ENCODE peak calls at places on chromosomes 2 and 18, in eight cellular contexts. W, X, E, U, V, N, K and J are unnamed samples. For H3K4me1, the result is how much of the 10 kb centered on the place peaks cover.

GRCh38 chr2:6642011-6642410 is 223.7 kb downstream of the CMPK2 start:
- DNase-seq in W (no peak), K (no peak), X (no peak), U (no peak), E (no peak), N (no peak), V (no peak), J (no peak)

GRCh38 chr2:151043484-151043883 is 218.2 kb downstream of the RBM43 start:
- DNase-seq in U (no peak), N (no peak), V (no peak), X (no peak), K (no peak), W (no peak), E (no peak), J (no peak)

GRCh38 chr18:9811978-9812377 is 73.8 kb upstream of the TXNDC2 start:
- DNase-seq in N (no peak), W (no peak), X (no peak), U (no peak), K (no peak), V (no peak), E (no peak), J (no peak)

GRCh38 chr2:152336103-152336853 is 1.3 kb downstream of the FMNL2 start:
- DNase-seq in U (peak), E (peak), X (peak), V (peak), N (peak), K (peak), W (peak), J (peak)

GRCh38 chr2:224650815-224651439 is 65.2 kb downstream of the CCDC195 start:
- DNase-seq in X (no peak), E (peak), V (no peak), W (no peak), N (no peak), K (peak), U (no peak), J (no peak)

GRCh38 chr2:55164534-55165104 is 67.5 kb downstream of the CLHC1 start:
- DNase-seq in W (no peak), K (no peak), V (no peak), E (no peak), U (no peak), N (no peak), X (no peak), J (no peak)

GRCh38 chr2:237214281-237214680 is 128.6 kb downstream of the COPS8 start:
- DNase-seq in N (no peak), U (no peak), V (no peak), W (no peak), K (no peak), X (no peak), E (no peak), J (no peak)

GRCh38 chr2:55719852-55720251 is 26.2 kb upstream of the PNPT1 start:
- DNase-seq in K (no peak), N (no peak), U (no peak), X (no peak), V (no peak), E (no peak), W (no peak), J (no peak)

GRCh38 chr2:134663451-134663850 is 55.3 kb downstream of the TMEM163 start:
- DNase-seq in E (no peak), V (no peak), X (no peak), K (no peak), W (no peak), U (no peak), N (no peak), J (no peak)

GRCh38 chr2:219997341-219997851 is 370.0 kb downstream of the SLC4A3 start:
- DNase-seq in X (peak), N (no peak), W (no peak), V (no peak), E (no peak), K (peak), U (peak), J (no peak)

GRCh38 chr2:20015482-20016083 is 3.1 kb upstream of the MATN3 start:
- DNase-seq in N (no peak), V (no peak), W (no peak), X (no peak), U (no peak), K (peak), E (peak), J (no peak)

GRCh38 chr2:26584656-26585055 is 56.5 kb downstream of the CIB4 start:
- DNase-seq in X (peak), W (no peak), K (no peak), U (no peak), N (no peak), V (no peak), E (no peak), J (peak)

GRCh38 chr2:238948765-238949641 is 101.1 kb downstream of the TWIST2 start:
- DNase-seq in E (no peak), X (no peak), K (no peak), W (no peak), U (no peak), V (no peak), N (no peak), J (no peak)

GRCh38 chr18:36692331-36692730 is 136.5 kb downstream of the TPGS2 start:
- DNase-seq in U (no peak), K (no peak), V (no peak), W (no peak), N (no peak), X (no peak), E (no peak), J (no peak)

GRCh38 chr2:65353046-65353445 is 79.4 kb downstream of the SPRED2 start:
- DNase-seq in V (no peak), W (no peak), N (no peak), K (peak), E (no peak), U (no peak), X (no peak), J (no peak)

GRCh38 chr2:114068438-114068837 is 178.5 kb downstream of the ACTR3 start:
- DNase-seq in W (no peak), E (no peak), V (no peak), N (no peak), U (no peak), X (no peak), K (peak), J (no peak)

GRCh38 chr2:102463160-102463559 is 9.9 kb upstream of the SLC9A4 start:
- DNase-seq in U (no peak), W (no peak), X (no peak), V (no peak), K (no peak), E (no peak), N (no peak), J (no peak)

GRCh38 chr18:77648415-77648814 is 398.8 kb downstream of the GALR1 start:
- DNase-seq in W (no peak), V (no peak), K (peak), U (no peak), X (no peak), E (no peak), N (no peak), J (no peak)

GRCh38 chr2:48471048-48471474 is 58.9 kb upstream of the STON1 start:
- DNase-seq in W (no peak), V (no peak), U (no peak), N (no peak), E (peak), K (peak), X (no peak), J (no peak)

GRCh38 chr2:230668184-230668938 is 44.3 kb upstream of the CAB39 start:
- DNase-seq in V (peak), K (peak), X (peak), W (peak), N (no peak), U (no peak), E (no peak), J (peak)

GRCh38 chr18:9292047-9292446 is 42.5 kb upstream of the TWSG1 start:
- DNase-seq in E (no peak), K (no peak), X (no peak), W (no peak), N (no peak), V (no peak), U (no peak), J (no peak)

GRCh38 chr2:8023241-8023640 is 658.6 kb upstream of the ID2 start:
- DNase-seq in U (no peak), N (no peak), W (no peak), K (no peak), V (no peak), X (no peak), E (no peak), J (no peak)

GRCh38 chr2:88074854-88075292 is 7.2 kb downstream of the SMYD1 start:
- DNase-seq in X (no peak), K (no peak), E (no peak), N (no peak), U (no peak), W (no peak), V (no peak), J (no peak)

GRCh38 chr2:7915302-7916200 is 766.3 kb upstream of the ID2 start:
- DNase-seq in E (no peak), U (no peak), N (no peak), K (no peak), V (no peak), X (no peak), W (no peak), J (no peak)

GRCh38 chr2:177597759-177598158 is 205.2 kb downstream of the AGPS start:
- DNase-seq in X (no peak), W (no peak), U (no peak), N (no peak), E (no peak), K (no peak), V (no peak), J (no peak)

GRCh38 chr2:95323347-95324155 is 26.4 kb downstream of the KCNIP3 start:
- DNase-seq in K (peak), U (peak), N (no peak), W (no peak), X (no peak), V (no peak), E (peak), J (no peak)

GRCh38 chr2:26670931-26671460 is 21.5 kb upstream of the KCNK3 start:
- DNase-seq in V (no peak), E (no peak), X (no peak), U (no peak), W (no peak), N (peak), K (no peak), J (peak)

GRCh38 chr2:25473758-25474335 is 132.1 kb upstream of the DNMT3A start:
- DNase-seq in W (no peak), E (no peak), K (no peak), X (no peak), U (peak), N (no peak), V (no peak), J (no peak)

GRCh38 chr2:218806346-218806978 is 24.5 kb downstream of the CYP27A1 start:
- DNase-seq in K (no peak), N (no peak), W (peak), V (peak), X (peak), U (peak), E (no peak), J (peak)

GRCh38 chr2:146457221-146457620 is 1387.6 kb upstream of the ACVR2A start:
- DNase-seq in K (no peak), X (no peak), E (no peak), W (no peak), N (no peak), V (no peak), U (no peak), J (no peak)

GRCh38 chr18:23452347-23452727 is 750 bp upstream of the RIOK3 start:
- DNase-seq in U (no peak), K (no peak), X (no peak), E (no peak), N (no peak), W (no peak), V (no peak), J (no peak)

GRCh38 chr2:156125018-156125417 is 207.5 kb downstream of the NR4A2 start:
- DNase-seq in E (no peak), K (peak), U (no peak), V (no peak), X (no peak), N (no peak), W (no peak), J (no peak)

GRCh38 chr2:1744151-1744445 is 217 bp downstream of the PXDN start:
- DNase-seq in E (no peak), N (peak), V (no peak), X (no peak), K (peak), U (peak), W (no peak), J (peak)

GRCh38 chr2:74471332-74472065 is 981 bp downstream of the MRPL53 start:
- DNase-seq in W (no peak), N (no peak), U (peak), X (peak), K (no peak), V (no peak), E (no peak), J (peak)

GRCh38 chr18:12306752-12307151 is 1.3 kb upstream of the TUBB6 start:
- DNase-seq in V (no peak), W (no peak), X (no peak), U (no peak), E (no peak), N (no peak), K (no peak), J (no peak)

DNA sequence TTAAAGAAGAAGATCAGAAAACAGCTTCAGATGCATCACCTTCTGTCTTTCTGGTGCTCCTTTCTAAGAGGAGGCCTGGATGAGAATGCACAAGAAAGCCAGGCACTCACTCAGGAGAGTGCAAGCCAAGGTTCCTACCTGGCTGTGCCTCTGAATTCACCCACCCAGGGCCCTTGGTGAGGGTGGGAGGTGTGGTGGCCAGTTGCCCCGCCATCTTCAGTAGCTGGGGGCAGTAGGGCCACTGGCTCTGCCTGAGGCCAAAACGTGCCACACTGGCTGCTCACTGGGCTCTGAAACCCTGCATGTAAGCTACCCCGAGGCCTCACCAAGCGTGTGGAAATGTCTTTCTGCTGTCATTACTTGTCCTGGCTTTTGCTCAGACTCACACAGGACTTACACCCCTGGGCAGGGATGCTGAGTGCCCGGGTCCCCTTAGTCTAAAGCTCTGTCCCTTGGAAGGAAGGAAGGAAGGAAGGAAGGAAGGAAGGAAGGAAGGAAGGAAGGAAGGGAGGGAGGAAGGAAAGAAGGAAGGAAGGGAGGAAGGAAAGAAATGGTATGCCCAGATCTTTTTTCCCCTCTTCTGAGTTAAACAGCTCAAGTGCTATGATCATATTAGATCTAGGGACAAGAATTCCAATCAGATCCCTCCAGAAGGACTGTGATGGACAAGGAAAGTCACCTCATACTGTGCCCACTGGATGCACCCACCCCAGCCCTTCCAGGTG is 8.5 kb upstream of the LBH start:
- DNase-seq in U (no peak), E (no peak), W (no peak), K (no peak), N (no peak), X (no peak), V (no peak), J (no peak)
- H3K27ac ChIP-seq in U (no peak), E (no peak), W (no peak), K (no peak), N (no peak), X (peak), V (no peak), J (no peak)

DNA sequence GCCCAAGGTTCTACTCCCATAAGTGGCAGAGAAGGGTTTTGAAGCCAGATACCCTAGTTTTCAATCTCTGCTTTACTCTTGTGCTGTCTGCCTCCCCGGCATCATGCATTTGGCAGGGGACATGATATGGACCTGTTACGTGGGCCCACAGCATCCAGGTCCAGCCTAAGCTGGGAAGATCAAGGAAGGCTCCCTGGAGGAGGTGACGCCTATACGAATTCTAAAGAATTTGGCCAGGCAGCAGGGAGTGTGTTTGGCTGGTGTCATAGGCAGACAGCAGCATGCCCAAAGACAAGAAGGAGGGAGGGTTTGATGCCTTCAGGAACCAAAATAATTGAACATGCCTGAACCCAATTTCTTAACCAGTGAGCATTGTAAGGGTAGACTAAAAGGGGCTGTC is 21.2 kb downstream of the NRP2 start:
- DNase-seq in E (no peak), X (no peak), U (no peak), W (no peak), N (no peak), V (no peak), K (no peak), J (no peak)
- H3K4me1 ChIP-seq in E (half or more), X (under half), U (under half), W (under half), N (under half), V (under half), K (half or more), J (under half)

DNA sequence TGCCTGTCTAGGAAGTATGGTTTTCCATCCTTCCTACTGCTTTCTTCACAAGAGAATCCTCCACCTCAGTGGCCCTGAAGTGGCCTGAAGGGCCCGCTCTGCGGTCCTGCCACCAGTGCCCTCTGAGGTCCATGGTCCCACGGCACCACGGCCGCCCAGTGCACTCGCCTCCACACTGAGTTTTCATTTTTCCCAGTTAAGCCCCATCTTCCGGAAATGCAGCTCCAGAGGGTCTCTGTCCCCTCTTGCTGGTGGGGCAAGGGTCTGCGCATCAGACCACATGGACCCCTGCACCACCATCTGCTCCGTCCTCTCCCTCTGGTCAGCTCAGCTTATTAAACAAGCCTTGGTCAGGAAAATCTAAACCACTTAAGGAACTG is 4.0 kb downstream of the DUSP28 start:
- DNase-seq in V (no peak), X (no peak), W (no peak), K (no peak), U (no peak), E (no peak), N (no peak), J (no peak)
- H3K27ac ChIP-seq in V (no peak), X (no peak), W (no peak), K (no peak), U (no peak), E (peak), N (no peak), J (no peak)

GRCh38 chr2:241577413-241578122 is 19.0 kb downstream of the BOK start:
- DNase-seq in K (no peak), E (no peak), U (peak), X (no peak), W (no peak), N (no peak), V (peak), J (no peak)
- H3K4me1 ChIP-seq in K (under half), E (under half), U (under half), X (under half), W (under half), N (under half), V (under half), J (under half)

GRCh38 chr2:42567806-42568429 is 514 bp upstream of the MTA3 start:
- DNase-seq in E (peak), V (peak), N (peak), W (peak), U (peak), K (peak), X (peak), J (no peak)
- H3K27ac ChIP-seq in E (peak), V (peak), N (no peak), W (peak), U (peak), K (peak), X (peak), J (peak)